ENCODE peak calls at places on chromosomes 12 and 14, in seven cellular contexts. S is A549, D is tibial nerve, Q is transverse colon, X is upper lobe of left lung, H is SK-N-SH, J is stomach. I is an unnamed sample. For H3K4me1, the result is how much of the 10 kb centered on the place peaks cover.

GRCh38 chr14:89249296-89249565 is 167.8 kb downstream of the FOXN3 start:
- DNase-seq in S (no peak), D (no peak), Q (no peak), X (no peak), H (no peak), J (no peak), I (no peak)

GRCh38 chr12:5317556-5317955 is 114.4 kb upstream of the NTF3 start:
- DNase-seq in S (no peak), D (no peak), Q (no peak), X (no peak), H (no peak), J (no peak), I (no peak)

GRCh38 chr12:108302471-108303311 is 36.4 kb downstream of the CMKLR1 start:
- DNase-seq in S (no peak), D (peak), Q (peak), X (peak), H (peak), J (peak), I (peak)

GRCh38 chr14:58245562-58245961 is 919 bp downstream of the PSMA3 start:
- DNase-seq in S (no peak), D (no peak), Q (no peak), X (no peak), H (no peak), J (no peak), I (no peak)

GRCh38 chr12:8011331-8011730 is 21.2 kb upstream of the FOXJ2 start:
- DNase-seq in S (no peak), D (no peak), Q (no peak), X (no peak), H (no peak), J (no peak), I (no peak)

GRCh38 chr14:69880851-69881250 is 1.6 kb downstream of the SMOC1 start:
- DNase-seq in S (no peak), D (no peak), Q (no peak), X (no peak), H (peak), J (no peak), I (no peak)

GRCh38 chr14:38080696-38081095 is 127.0 kb upstream of the SSTR1 start:
- DNase-seq in S (no peak), D (no peak), Q (no peak), X (no peak), H (no peak), J (no peak), I (no peak)

GRCh38 chr12:88453323-88453722 is 126.9 kb downstream of the KITLG start:
- DNase-seq in S (no peak), D (no peak), Q (no peak), X (no peak), H (no peak), J (no peak), I (no peak)

DNA sequence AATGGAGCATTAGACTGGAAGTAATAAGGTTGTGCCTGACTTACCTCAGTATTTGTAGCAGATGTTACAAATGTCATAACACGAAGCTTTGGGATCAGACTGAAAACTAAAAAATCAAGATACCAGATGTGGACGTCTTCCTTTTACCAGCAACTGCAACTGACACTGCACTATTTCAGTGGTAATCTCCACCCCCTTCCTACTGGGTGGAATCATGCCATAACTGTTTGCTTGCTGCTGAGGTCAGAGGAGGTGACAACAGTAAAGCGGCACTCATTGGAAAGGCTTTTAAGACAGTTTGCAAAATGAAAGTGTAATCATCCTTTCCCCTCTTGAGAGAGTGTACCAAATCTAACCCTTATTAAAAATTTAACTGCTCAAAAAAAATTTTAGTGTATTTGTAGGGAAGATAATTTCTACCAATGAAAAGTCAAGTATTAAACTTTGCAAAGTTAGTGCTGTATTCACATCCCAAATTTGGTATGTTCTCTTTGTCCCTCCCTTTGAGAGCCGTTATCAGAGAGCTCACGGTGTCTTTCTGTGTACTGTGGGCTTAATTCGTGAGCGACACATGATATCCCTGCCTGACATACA is 420.7 kb downstream of the NPAS3 start:
- DNase-seq in S (no peak), D (no peak), Q (no peak), X (no peak), H (no peak), J (no peak), I (no peak)
- TF ChIP-seq EP300 in S (no peak), D (no peak), Q (no peak), X (no peak), H (no peak), J (no peak), I (no peak)

GRCh38 chr14:54783660-54784015 is 119.0 kb downstream of the GCH1 start:
- DNase-seq in S (no peak), D (no peak), Q (no peak), X (no peak), H (no peak), J (no peak), I (no peak)

GRCh38 chr14:54784657-54785056 is 118.0 kb downstream of the GCH1 start:
- DNase-seq in S (no peak), D (no peak), Q (no peak), X (no peak), H (peak), J (no peak), I (no peak)

GRCh38 chr14:54781936-54782802 is 120.5 kb downstream of the GCH1 start:
- DNase-seq in S (no peak), D (no peak), Q (no peak), X (no peak), H (no peak), J (no peak), I (no peak)

GRCh38 chr14:54784060-54784459 is 118.6 kb downstream of the GCH1 start:
- DNase-seq in S (no peak), D (no peak), Q (no peak), X (no peak), H (no peak), J (no peak), I (no peak)

DNA sequence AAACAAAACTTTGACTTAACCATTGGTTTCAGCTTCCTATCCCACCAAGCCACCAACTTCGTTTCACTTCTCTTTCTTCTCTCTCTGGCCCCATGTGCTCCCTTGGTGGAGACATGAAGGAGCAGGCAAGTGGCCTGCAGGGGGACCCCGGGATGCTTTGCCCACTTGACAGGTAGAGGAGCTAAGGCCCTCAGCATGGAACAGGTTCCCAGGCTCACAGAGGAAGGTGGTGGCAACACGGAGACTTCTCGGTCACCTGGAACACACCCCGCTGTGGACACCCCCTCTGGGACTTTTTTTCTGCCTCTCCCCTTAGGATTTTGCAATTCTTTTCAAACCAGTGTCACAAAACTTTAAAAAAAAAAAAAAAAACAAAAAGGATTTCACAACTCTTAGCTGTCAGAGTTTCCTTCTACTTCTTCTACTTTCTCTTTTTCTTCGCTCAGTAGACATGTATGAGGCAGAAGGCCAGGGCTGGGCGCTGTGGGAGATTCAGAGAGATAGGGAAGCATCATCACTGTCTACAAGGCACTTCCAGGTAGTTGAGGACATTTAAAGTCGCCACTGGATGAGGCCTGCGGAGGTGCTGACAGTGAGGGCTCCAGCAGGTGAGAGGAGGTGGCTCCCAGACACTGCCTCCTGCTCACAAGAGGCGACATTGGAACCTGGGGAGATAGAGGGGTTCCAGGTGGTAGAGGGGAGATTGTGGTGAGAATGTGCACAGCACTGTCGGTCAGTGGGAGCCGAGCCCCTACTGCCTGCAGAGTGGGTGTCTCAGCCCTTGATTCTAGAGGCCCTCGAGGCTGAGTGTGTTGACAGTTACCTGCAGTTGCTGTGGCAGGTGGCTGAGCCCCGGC is 119.6 kb downstream of the GCH1 start:
- DNase-seq in S (no peak), D (no peak), Q (peak), X (no peak), H (no peak), J (no peak), I (no peak)
- H3K4me1 ChIP-seq in S (under half), D (under half), Q (under half), X (under half), H (under half), J (under half), I (under half)

GRCh38 chr14:34051966-34052657 is 101.2 kb upstream of the EGLN3 start:
- DNase-seq in S (peak), D (peak), Q (peak), X (no peak), H (no peak), J (no peak), I (no peak)
- TF ChIP-seq EP300 in S (no peak), D (no peak), Q (no peak), X (no peak), H (no peak), J (no peak), I (no peak)

GRCh38 chr12:67655829-67656614 is 7.5 kb downstream of the DYRK2 start:
- DNase-seq in S (no peak), D (no peak), Q (no peak), X (no peak), H (no peak), J (no peak), I (no peak)

GRCh38 chr12:67663121-67663520 is 14.6 kb downstream of the DYRK2 start:
- DNase-seq in S (no peak), D (no peak), Q (no peak), X (no peak), H (no peak), J (no peak), I (no peak)

GRCh38 chr12:67658486-67658885 is 9.9 kb downstream of the DYRK2 start:
- DNase-seq in S (no peak), D (no peak), Q (no peak), X (no peak), H (no peak), J (no peak), I (no peak)

GRCh38 chr12:67661311-67662011 is 12.9 kb downstream of the DYRK2 start:
- DNase-seq in S (no peak), D (no peak), Q (no peak), X (no peak), H (peak), J (no peak), I (no peak)

DNA sequence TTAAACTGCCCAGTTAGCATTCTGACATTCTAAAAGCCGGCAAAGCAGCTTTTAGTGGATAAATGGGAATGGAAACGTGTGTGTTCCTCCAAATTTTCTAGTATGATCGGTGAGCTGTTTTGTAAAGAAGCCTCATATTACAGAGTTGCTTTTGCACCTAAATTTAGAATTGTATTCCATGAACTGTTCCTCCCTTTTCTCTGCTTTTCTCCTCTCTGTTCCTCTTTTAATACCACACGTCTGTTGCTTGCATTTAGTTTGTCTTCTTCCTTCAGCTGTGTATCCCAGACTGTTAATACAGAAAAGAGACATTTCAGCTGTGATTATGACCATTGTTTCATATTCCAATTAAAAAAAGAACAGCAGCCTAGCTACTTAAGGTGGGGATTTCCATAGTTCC is 10.8 kb downstream of the DYRK2 start:
- DNase-seq in S (no peak), D (no peak), Q (no peak), X (no peak), H (no peak), J (no peak), I (no peak)
- H3K4me1 ChIP-seq in S (under half), D (under half), Q (under half), X (under half), H (under half), J (half or more), I (under half)

GRCh38 chr12:3931206-3931605 is 58.0 kb upstream of the PARP11 start:
- DNase-seq in S (no peak), D (no peak), Q (no peak), X (no peak), H (no peak), J (no peak), I (no peak)
- TF ChIP-seq EP300 in S (no peak), D (no peak), Q (no peak), X (no peak), H (no peak), J (no peak), I (no peak)

DNA sequence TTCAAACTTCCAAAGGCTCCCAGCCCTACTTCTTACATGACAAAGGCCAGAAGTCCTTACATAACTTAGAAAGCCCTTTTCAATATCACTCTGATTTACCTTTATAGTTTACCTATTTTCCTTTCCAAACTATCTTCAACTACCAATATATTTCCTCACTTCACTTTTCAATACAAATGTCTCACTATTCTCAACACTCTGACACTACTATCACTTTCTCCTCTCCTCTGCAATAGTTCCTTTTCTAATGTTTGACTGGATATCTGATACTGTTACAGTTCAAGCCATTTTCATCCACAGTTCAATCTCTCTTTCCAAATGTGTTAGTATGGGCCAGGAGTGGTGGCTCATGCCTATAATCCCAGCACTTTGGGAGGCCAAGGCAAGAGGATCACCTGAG is 3.3 kb downstream of the SARNP start:
- DNase-seq in S (no peak), D (no peak), Q (no peak), X (no peak), H (no peak), J (no peak), I (no peak)
- H3K4me1 ChIP-seq in S (under half), D (under half), Q (under half), X (under half), H (under half), J (half or more), I (under half)

GRCh38 chr14:32413967-32414640 is 85.0 kb downstream of the AKAP6 start:
- DNase-seq in S (no peak), D (no peak), Q (no peak), X (no peak), H (no peak), J (no peak), I (no peak)

GRCh38 chr14:32421781-32422180 is 92.7 kb downstream of the AKAP6 start:
- DNase-seq in S (no peak), D (no peak), Q (no peak), X (no peak), H (no peak), J (no peak), I (no peak)

GRCh38 chr14:32414808-32415255 is 85.7 kb downstream of the AKAP6 start:
- DNase-seq in S (no peak), D (no peak), Q (no peak), X (no peak), H (no peak), J (no peak), I (no peak)

GRCh38 chr14:32419429-32419828 is 90.3 kb downstream of the AKAP6 start:
- DNase-seq in S (no peak), D (no peak), Q (no peak), X (no peak), H (no peak), J (no peak), I (no peak)

DNA sequence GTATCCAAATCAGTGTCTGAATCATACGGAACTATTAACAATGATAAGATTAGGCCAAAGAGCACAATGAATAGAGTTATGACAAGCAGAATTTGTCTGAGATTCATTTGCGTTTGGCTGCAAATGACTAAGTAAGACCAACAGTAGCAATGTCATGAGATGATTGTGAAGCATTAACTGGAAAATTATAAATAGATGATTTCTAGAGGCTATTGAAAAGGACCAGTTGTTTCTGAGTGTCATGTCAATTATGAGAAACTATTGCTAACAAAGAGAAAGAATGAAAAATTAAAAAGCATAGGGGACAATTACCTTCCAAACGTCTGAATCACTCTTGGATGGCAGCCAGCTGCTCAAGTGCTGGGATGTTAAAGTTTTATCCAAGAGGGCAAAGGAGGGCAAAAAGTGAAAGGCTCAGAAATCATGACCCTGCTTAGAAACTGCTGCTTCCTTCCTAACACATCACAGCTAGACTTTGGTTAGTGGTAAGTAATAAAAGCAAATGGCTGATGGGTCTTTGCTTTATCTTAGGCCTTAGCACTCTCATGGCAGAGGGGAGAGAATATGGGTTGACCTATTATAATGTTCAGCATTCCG is 89.0 kb downstream of the AKAP6 start:
- DNase-seq in S (no peak), D (no peak), Q (peak), X (no peak), H (no peak), J (peak), I (no peak)
- TF ChIP-seq EP300 in S (no peak), D (no peak), Q (no peak), X (no peak), H (peak), J (no peak), I (no peak)

I was measured in suprapubic skin.